ENCODE peak calls at places on chromosomes 13 and 19, in nine cellular contexts. Y, R, F, O, I, E, D, Q and V are unnamed samples.

GRCh38 chr19:6767081-6767356 is 216 bp downstream of the SH2D3A start:
- DNase-seq in Q (no peak), Y (no peak), D (no peak), F (no peak), I (peak; percentile 87), E (no peak), O (no peak), R (no peak), V (no peak)

GRCh38 chr19:10797541-10798256 is 38.3 kb downstream of the TMED1 start:
- DNase-seq in Q (no peak), D (no peak), E (peak; percentile 25), O (no peak), R (no peak), F (no peak), I (no peak), Y (no peak), V (no peak)

GRCh38 chr13:109569938-109570711 is 216.3 kb downstream of the IRS2 start:
- DNase-seq in D (no peak), Y (no peak), F (no peak), I (peak; percentile 85), R (no peak), O (no peak), Q (no peak), E (no peak), V (no peak)

GRCh38 chr13:101408154-101408553 is 8.2 kb downstream of the NALCN start:
- DNase-seq in O (no peak), Y (no peak), E (no peak), Q (no peak), R (no peak), I (no peak), F (no peak), D (no peak), V (no peak)

GRCh38 chr13:38135590-38135989 is 214.1 kb upstream of the UFM1 start:
- DNase-seq in F (no peak), D (no peak), Q (no peak), O (no peak), R (no peak), Y (no peak), I (no peak), E (no peak), V (no peak)

GRCh38 chr13:98251708-98252107 is 74.6 kb upstream of the RNF113B start:
- DNase-seq in O (no peak), D (no peak), F (no peak), I (no peak), Y (no peak), E (no peak), Q (no peak), R (no peak), V (no peak)

GRCh38 chr19:45935267-45935666 is 20.7 kb upstream of the NANOS2 start:
- DNase-seq in D (no peak), O (no peak), Y (no peak), F (no peak), E (no peak), Q (no peak), R (no peak), I (no peak), V (no peak)

GRCh38 chr19:35000647-35001501 is 751 bp downstream of the GRAMD1A start:
- DNase-seq in F (peak; percentile 69), Y (no peak), Q (peak; percentile 71), O (peak; percentile 60), I (peak; percentile 63), R (peak; percentile 79), E (peak; percentile 53), D (no peak), V (no peak)

GRCh38 chr19:9735986-9736385 is 32.6 kb downstream of the ZNF846 start:
- DNase-seq in F (no peak), D (no peak), E (no peak), Q (no peak), I (no peak), O (no peak), R (no peak), Y (no peak), V (no peak)

GRCh38 chr19:17489392-17490030 is 19.2 kb downstream of the SLC27A1 start:
- DNase-seq in Q (no peak), Y (no peak), D (no peak), I (no peak), R (no peak), E (peak; percentile 1), F (no peak), O (no peak), V (no peak)

GRCh38 chr19:48962849-48963165 is 2.3 kb upstream of the FTL start:
- DNase-seq in O (no peak), I (no peak), F (no peak), Q (peak; percentile 58), Y (no peak), E (no peak), R (no peak), D (no peak), V (no peak)
- H3K4me1 ChIP-seq in O (peaks cover 39% of the 10 kb centered on the region), I (peaks cover 2% of the 10 kb centered on the region), F (peaks cover 10% of the 10 kb centered on the region), Q (peaks cover 14% of the 10 kb centered on the region), Y (no peaks in the 10 kb centered on the region), E (peaks cover 17% of the 10 kb centered on the region), R (peaks cover 54% of the 10 kb centered on the region), D (peaks cover 34% of the 10 kb centered on the region), V (peaks cover 40% of the 10 kb centered on the region)

GRCh38 chr19:3039641-3040077 is 10.6 kb upstream of the TLE2 start:
- DNase-seq in Y (no peak), Q (peak; percentile 70), O (peak; percentile 68), E (no peak), I (peak; percentile 29), R (peak; percentile 41), F (no peak), D (peak; percentile 85), V (no peak)

GRCh38 chr19:3039125-3039524 is 10.0 kb upstream of the TLE2 start:
- DNase-seq in E (no peak), I (no peak), F (no peak), Y (no peak), R (no peak), D (no peak), Q (no peak), O (no peak), V (no peak)

GRCh38 chr19:3041302-3041701 is 12.2 kb upstream of the TLE2 start:
- DNase-seq in Y (no peak), I (no peak), O (no peak), F (no peak), R (no peak), D (no peak), Q (peak; percentile 74), E (no peak), V (no peak)

GRCh38 chr19:3042545-3043267 is 13.6 kb upstream of the TLE2 start:
- DNase-seq in Y (no peak), R (no peak), F (no peak), E (no peak), Q (no peak), O (no peak), D (no peak), I (no peak), V (no peak)

DNA sequence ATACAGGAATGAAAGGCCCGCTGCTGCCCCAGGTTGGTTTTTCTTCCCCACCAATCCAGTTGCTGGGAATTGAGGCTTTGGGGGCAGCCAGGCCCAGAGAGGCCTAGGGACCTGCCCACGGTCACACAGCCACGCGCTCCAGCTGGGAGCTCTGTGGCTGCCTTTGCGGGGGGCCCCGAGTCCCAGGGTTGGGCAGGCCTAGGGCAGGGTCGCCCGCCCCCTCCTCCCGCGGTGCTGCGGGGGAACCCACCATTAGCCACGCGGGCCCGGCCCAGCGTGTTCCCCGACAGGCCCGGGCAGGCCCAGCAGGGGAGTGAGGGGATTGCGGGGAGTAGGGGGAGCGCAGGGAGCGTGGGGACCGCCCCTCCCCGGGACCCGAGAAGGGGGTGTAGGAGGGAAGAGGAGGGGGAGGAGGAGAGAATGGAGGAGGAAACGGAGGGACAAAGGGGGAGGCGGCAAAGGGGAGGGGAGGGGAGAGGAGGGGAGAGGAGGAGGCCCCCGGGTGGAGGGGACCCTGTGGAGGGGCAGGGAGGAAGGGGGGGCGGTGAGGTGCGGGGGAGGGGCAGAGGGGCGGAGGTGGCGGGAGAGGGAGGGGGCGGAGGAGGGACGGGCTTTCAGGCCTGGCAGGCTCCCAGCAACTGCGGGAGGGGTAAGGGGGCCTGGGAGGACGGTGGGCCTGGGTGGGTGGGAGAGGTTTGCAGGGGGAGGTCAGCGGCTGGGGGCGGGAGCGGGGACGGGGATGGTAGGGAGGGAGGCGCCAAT is 12.9 kb upstream of the TLE2 start:
- DNase-seq in D (no peak), Q (peak; percentile 67), I (no peak), Y (no peak), O (no peak), R (no peak), F (peak; percentile 77), E (no peak), V (no peak)
- H3K27ac ChIP-seq in D (peak overlapping the region; percentile 58), Q (no peak overlapping the region), I (no peak overlapping the region), Y (no peak overlapping the region), O (no peak overlapping the region), R (peak overlapping the region; percentile 28), F (peak overlapping the region; percentile 44), E (no peak overlapping the region), V (no peak overlapping the region)

GRCh38 chr19:55635856-55636440 is 4.9 kb upstream of the ZNF580 start:
- DNase-seq in R (no peak), F (peak; percentile 42), I (no peak), Q (no peak), O (no peak), Y (no peak), D (no peak), E (peak; percentile 1), V (no peak)

GRCh38 chr19:55636723-55637122 is 4.1 kb upstream of the ZNF580 start:
- DNase-seq in Y (no peak), F (no peak), E (no peak), D (no peak), I (no peak), R (no peak), Q (no peak), O (no peak), V (no peak)

GRCh38 chr19:55635334-55635717 is 5.5 kb upstream of the ZNF580 start:
- DNase-seq in O (no peak), Y (no peak), F (peak; percentile 43), Q (no peak), I (no peak), R (no peak), E (no peak), D (no peak), V (no peak)

GRCh38 chr19:55633866-55634265 is 6.9 kb upstream of the ZNF580 start:
- DNase-seq in Y (no peak), Q (no peak), E (no peak), F (no peak), O (no peak), I (no peak), D (no peak), R (no peak), V (no peak)

GRCh38 chr19:55632463-55632834 is 8.1 kb upstream of the ZNF784 start:
- DNase-seq in I (peak; percentile 94), D (peak; percentile 98), E (peak; percentile 62), R (peak; percentile 99), Y (peak; percentile 86), F (peak; percentile 89), Q (peak; percentile 96), O (peak; percentile 97), V (peak; percentile 86)
- H3K4me1 ChIP-seq in I (peaks cover 3% of the 10 kb centered on the region), D (peaks cover 20% of the 10 kb centered on the region), E (no peaks in the 10 kb centered on the region), R (peaks cover 17% of the 10 kb centered on the region), Y (peaks cover 5% of the 10 kb centered on the region), F (peaks cover 10% of the 10 kb centered on the region), Q (no peaks in the 10 kb centered on the region), O (peaks cover 37% of the 10 kb centered on the region), V (peaks cover 11% of the 10 kb centered on the region)

DNA sequence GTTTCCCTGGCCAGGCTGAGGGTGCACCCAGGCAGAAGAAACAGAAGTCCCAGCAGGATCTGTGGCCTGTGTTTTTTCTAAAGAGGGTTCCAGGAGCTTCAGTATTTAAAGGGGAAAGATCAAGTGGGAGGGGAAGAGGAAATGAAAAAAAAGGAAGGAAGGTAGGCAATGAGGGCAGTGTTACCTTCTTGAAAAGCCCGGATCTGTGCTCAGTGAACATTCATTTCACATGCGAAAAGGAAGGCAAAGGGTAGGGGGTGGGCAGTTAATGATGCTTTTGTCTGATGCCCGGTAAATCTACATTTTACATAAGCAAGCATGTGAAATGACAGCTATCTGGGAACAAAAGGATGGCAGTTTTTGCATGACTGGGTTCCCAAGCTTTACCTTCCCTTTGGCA is 326.2 kb downstream of the UQCRFS1 start:
- DNase-seq in O (no peak), E (no peak), I (no peak), D (no peak), F (no peak), Y (no peak), Q (no peak), R (no peak), V (no peak)
- H3K27ac ChIP-seq in O (no peak overlapping the region), E (no peak overlapping the region), I (no peak overlapping the region), D (no peak overlapping the region), F (no peak overlapping the region), Y (no peak overlapping the region), Q (no peak overlapping the region), R (no peak overlapping the region), V (no peak overlapping the region)